ENCODE peak calls at places on chromosomes 6 and 20, in seven cellular contexts. I is A549; H is stimulated activated CD4-positive, alpha-beta T cell treated with anti-CD3 and anti-CD28 coated beads, Interleukin-1b, Interleukin-23, amount 100 ng/mL, for 4 hours; C is HT1080; K is NCI-H1105; V is fibroblast of mammary gland; Q is GM03348. X is an unnamed sample.

GRCh38 chr6:73579851-73580246 is 59.0 kb upstream of the EEF1A1 start:
- DNase-seq in H (no peak), K (no peak), C (peak), Q (peak), V (peak), I (peak), X (no peak)

GRCh38 chr20:3660262-3661059 is 2.7 kb downstream of the GFRA4 start:
- DNase-seq in C (no peak), I (no peak), H (no peak), K (no peak), Q (no peak), V (no peak), X (no peak)

GRCh38 chr6:14280766-14281293 is 163.3 kb downstream of the CD83 start:
- DNase-seq in H (no peak), Q (no peak), V (no peak), K (no peak), C (no peak), I (no peak), X (no peak)

GRCh38 chr6:119446623-119447008 is 97.1 kb upstream of the MAN1A1 start:
- DNase-seq in K (no peak), H (no peak), V (peak), I (no peak), C (no peak), Q (peak), X (peak)

GRCh38 chr20:38875170-38875993 is 50.8 kb upstream of the FAM83D start:
- DNase-seq in K (no peak), C (no peak), V (no peak), I (no peak), H (no peak), Q (no peak), X (peak)

GRCh38 chr20:47066484-47067270 is 172.0 kb downstream of the EYA2 start:
- DNase-seq in K (no peak), V (peak), I (no peak), C (no peak), Q (no peak), H (no peak), X (no peak)

GRCh38 chr20:33373735-33374605 is 27.3 kb downstream of the CDK5RAP1 start:
- DNase-seq in K (no peak), C (peak), Q (peak), V (peak), H (no peak), I (peak), X (no peak)

GRCh38 chr6:163738725-163739124 is 324.2 kb downstream of the QKI start:
- DNase-seq in Q (no peak), I (no peak), V (peak), C (no peak), H (no peak), K (no peak), X (no peak)

GRCh38 chr6:93242049-93242448 is 177.3 kb downstream of the EPHA7 start:
- DNase-seq in H (no peak), V (no peak), K (no peak), I (no peak), C (no peak), Q (no peak), X (no peak)

GRCh38 chr20:51042064-51042463 is 19.2 kb upstream of the KCNG1 start:
- DNase-seq in K (no peak), V (no peak), I (no peak), H (no peak), Q (no peak), C (peak), X (no peak)

GRCh38 chr20:36891211-36891610 is 15.3 kb downstream of the TLDC2 start:
- DNase-seq in I (no peak), Q (no peak), C (no peak), K (no peak), H (no peak), V (no peak), X (no peak)

GRCh38 chr6:161217631-161218030 is 56.2 kb downstream of the AGPAT4 start:
- DNase-seq in Q (no peak), V (no peak), K (no peak), I (no peak), H (no peak), C (no peak), X (no peak)

GRCh38 chr6:106825156-106825555 is 149.4 kb downstream of the CD24 start:
- DNase-seq in K (no peak), Q (no peak), V (no peak), C (peak), H (no peak), I (no peak), X (no peak)

X was measured in dermis microvascular lymphatic vessel endothelial cell.